ENCODE peak calls at places on chromosomes 2 and 18, in nine cellular contexts. G is retinal pigment epithelial cell; L is GM03348; F is 8988T; X is mammary epithelial cell; W is NCI-H510A treated with DMSO at 0.1 percent for 48 hours; E is stimulated activated CD4-positive, alpha-beta T cell treated with anti-CD3 and anti-CD28 coated beads, Interleukin-1b, Interleukin-23, amount 100 ng/mL, for 48 hours; N is activated CD4-positive, alpha-beta T cell treated with anti-CD3 and anti-CD28 coated beads, Interleukin-2, amount 50 U/mL, for 1 hour; V is Daoy. C is an unnamed sample.

GRCh38 chr2:241822264-241822623 is 13.3 kb downstream of the NEU4 start:
- DNase-seq in G (no peak), N (no peak), X (no peak), V (no peak), W (no peak), E (no peak), L (peak; percentile 3), F (no peak), C (no peak)

GRCh38 chr2:127100261-127101047 is 6.5 kb downstream of the BIN1 start:
- DNase-seq in G (no peak), E (no peak), N (no peak), W (peak; percentile 12), X (no peak), L (peak; percentile 50), F (no peak), V (no peak), C (no peak)

GRCh38 chr2:231372326-231372725 is 23.2 kb upstream of the B3GNT7 start:
- DNase-seq in L (no peak), X (no peak), E (no peak), V (no peak), N (no peak), F (no peak), G (no peak), W (no peak), C (no peak)

GRCh38 chr2:188766086-188766856 is 207.9 kb upstream of the COL3A1 start:
- DNase-seq in L (peak; percentile 11), W (no peak), G (no peak), N (no peak), X (no peak), V (no peak), E (no peak), F (no peak), C (no peak)

GRCh38 chr18:43277164-43277600 is at the start of gene SYT4:
- DNase-seq in F (no peak), X (peak; percentile 42), E (no peak), V (no peak), L (peak; percentile 60), G (peak; percentile 30), W (peak; percentile 96), N (no peak), C (no peak)

GRCh38 chr2:101899871-101900270 is 91.9 kb upstream of the IL1R2 start:
- DNase-seq in V (no peak), W (no peak), E (no peak), G (no peak), N (no peak), X (peak; percentile 60), F (no peak), L (no peak), C (no peak)

GRCh38 chr18:47203626-47204464 is 27.7 kb upstream of the IER3IP1 start:
- DNase-seq in N (no peak), X (no peak), W (no peak), F (no peak), E (no peak), V (no peak), G (no peak), L (no peak), C (no peak)

GRCh38 chr2:226969412-226969811 is 133.6 kb downstream of the RHBDD1 start:
- DNase-seq in E (no peak), F (no peak), L (no peak), V (no peak), N (no peak), X (no peak), W (no peak), G (no peak), C (no peak)

GRCh38 chr2:138823651-138824050 is 43.5 kb upstream of the NXPH2 start:
- DNase-seq in W (peak; percentile 38), F (no peak), L (no peak), X (no peak), V (no peak), E (no peak), G (no peak), N (no peak), C (no peak)

GRCh38 chr18:48161201-48161910 is 230.9 kb upstream of the SMAD2 start:
- DNase-seq in V (peak; percentile 80), E (peak; percentile 46), W (peak; percentile 50), L (peak; percentile 96), X (peak; percentile 91), F (peak; percentile 75), N (peak; percentile 56), G (no peak), C (peak; percentile 7)